ENCODE peak calls at places on chromosomes 12 and 14, in seven cellular contexts. O is fibroblast of mammary gland, B is ureter, S is iris pigment epithelial cell, L is NCI-H748 treated with DMSO at 0.1 percent for 48 hours, A is endothelial cell of umbilical vein, Q is fibroblast of lung. V is an unnamed sample.

GRCh38 chr12:42741771-42742510 is 152.4 kb upstream of the PRICKLE1 start:
- DNase-seq in Q (peak), A (no peak), O (peak), L (no peak), B (no peak), S (peak), V (no peak)

GRCh38 chr12:103247531-103247930 is 248.2 kb downstream of the C12orf42 start:
- DNase-seq in O (no peak), A (no peak), Q (no peak), L (peak), S (no peak), B (no peak), V (no peak)

GRCh38 chr12:114982760-114983159 is 298.8 kb upstream of the TBX3 start:
- DNase-seq in A (no peak), B (no peak), S (no peak), O (peak), L (no peak), Q (no peak), V (no peak)

GRCh38 chr12:6042447-6042846 is 82.0 kb downstream of the VWF start:
- DNase-seq in Q (no peak), L (no peak), B (no peak), O (no peak), A (no peak), S (no peak), V (no peak)

GRCh38 chr12:20490213-20490612 is 121.9 kb downstream of the PDE3A start:
- DNase-seq in A (no peak), B (no peak), S (peak), L (no peak), Q (peak), O (peak), V (no peak)

GRCh38 chr12:113162102-113163029 is 12.8 kb downstream of the CFAP73 start:
- DNase-seq in A (peak), O (peak), L (no peak), Q (peak), B (no peak), S (peak), V (no peak)

GRCh38 chr14:44586910-44587309 is 79.8 kb upstream of the FSCB start:
- DNase-seq in O (no peak), A (no peak), Q (no peak), L (peak), S (no peak), B (no peak), V (no peak)

GRCh38 chr12:93186621-93187020 is 191.1 kb upstream of the NUDT4 start:
- DNase-seq in Q (no peak), O (no peak), A (no peak), S (no peak), L (no peak), B (no peak), V (no peak)

GRCh38 chr12:42570076-42570475 is 19.5 kb downstream of the PRICKLE1 start:
- DNase-seq in B (no peak), S (no peak), O (no peak), A (no peak), Q (no peak), L (no peak), V (no peak)

GRCh38 chr14:95157987-95158712 is 821 bp upstream of the DICER1 start:
- DNase-seq in A (no peak), B (no peak), L (peak), S (no peak), O (no peak), Q (no peak), V (no peak)

GRCh38 chr14:21053184-21054122 is 4.2 kb upstream of the RNASE8 start:
- DNase-seq in L (no peak), Q (no peak), A (no peak), B (no peak), S (no peak), O (no peak), V (no peak)

GRCh38 chr12:31590730-31591307 is at the start of gene DENND5B:
- DNase-seq in B (peak), O (peak), S (peak), Q (peak), A (peak), L (peak), V (no peak)

GRCh38 chr12:63353559-63353958 is 202.6 kb upstream of the AVPR1A start:
- DNase-seq in L (peak), O (peak), B (no peak), A (peak), S (peak), Q (peak), V (no peak)

GRCh38 chr12:53358836-53359419 is 21.0 kb upstream of the SP1 start:
- DNase-seq in B (no peak), S (no peak), Q (no peak), L (no peak), A (no peak), O (no peak), V (no peak)

GRCh38 chr12:29216797-29217583 is 67.9 kb downstream of the FAR2 start:
- DNase-seq in L (no peak), A (peak), Q (peak), O (peak), B (no peak), S (no peak), V (no peak)

GRCh38 chr14:41950428-41950827 is 343.8 kb downstream of the LRFN5 start:
- DNase-seq in B (no peak), L (no peak), Q (no peak), O (no peak), A (no peak), S (no peak), V (no peak)

GRCh38 chr12:102026728-102027127 is 35.1 kb downstream of the WASHC3 start:
- DNase-seq in Q (no peak), A (no peak), S (no peak), O (no peak), B (no peak), L (no peak), V (no peak)

GRCh38 chr12:8157484-8158198 is 826 bp downstream of the ZNF705A start:
- DNase-seq in O (no peak), Q (peak), S (peak), L (no peak), B (no peak), A (peak), V (no peak)

GRCh38 chr14:61737913-61738312 is 24.3 kb upstream of the SNAPC1 start:
- DNase-seq in B (no peak), Q (no peak), L (no peak), S (no peak), O (no peak), A (no peak), V (no peak)

GRCh38 chr12:18794000-18794399 is 56.1 kb downstream of the CAPZA3 start:
- DNase-seq in A (no peak), B (no peak), L (no peak), Q (peak), S (peak), O (peak), V (no peak)

GRCh38 chr14:31268216-31268615 is 60.6 kb upstream of the HECTD1 start:
- DNase-seq in S (no peak), B (no peak), Q (no peak), A (no peak), O (no peak), L (no peak), V (no peak)

GRCh38 chr14:81453166-81453766 is 53.1 kb upstream of the STON2 start:
- DNase-seq in A (peak), O (peak), L (peak), Q (peak), B (peak), S (peak), V (peak)

GRCh38 chr12:44835641-44836379 is 40.3 kb downstream of the NELL2 start:
- DNase-seq in B (no peak), O (peak), A (no peak), L (no peak), Q (peak), S (peak), V (no peak)

GRCh38 chr12:100720016-100720654 is 74.4 kb upstream of the ANO4 start:
- DNase-seq in B (no peak), S (peak), L (no peak), O (no peak), A (no peak), Q (no peak), V (no peak)

GRCh38 chr14:55136241-55136640 is 7.2 kb downstream of the LGALS3 start:
- DNase-seq in A (no peak), Q (peak), O (peak), S (peak), B (no peak), L (no peak), V (no peak)

GRCh38 chr14:100608586-100609330 is 21.5 kb upstream of the BEGAIN start:
- DNase-seq in O (no peak), L (no peak), A (no peak), B (no peak), Q (no peak), S (no peak), V (no peak)

GRCh38 chr12:104535383-104535782 is 78.6 kb downstream of the CHST11 start:
- DNase-seq in A (no peak), O (peak), L (no peak), S (peak), Q (peak), B (no peak), V (no peak)

GRCh38 chr12:108106599-108106998 is 22.5 kb upstream of the WSCD2 start:
- DNase-seq in S (no peak), B (no peak), O (no peak), L (no peak), A (no peak), Q (no peak), V (no peak)

V was measured in CD4-positive, alpha-beta T cell.